ENCODE peak calls at places on chromosomes 1 and 21, in eight cellular contexts. One of them, this sample, is unnamed.

GRCh38 chr1:231044588-231044987 is 4.5 kb upstream of the FAM89A start:
- DNase-seq in foreskin fibroblast: no peak
- DNase-seq in astrocyte of the spinal cord: no peak
- DNase-seq in fibroblast of the aortic adventitia: no peak
- DNase-seq in lung: no peak
- DNase-seq in AG09309: no peak
- DNase-seq in mammary epithelial cell: no peak
- DNase-seq in brain microvascular endothelial cell: no peak
- DNase-seq in this sample: no peak

GRCh38 chr1:54413295-54413694 is 7.1 kb upstream of the SSBP3 start:
- DNase-seq in foreskin fibroblast: peak; percentile 90
- DNase-seq in astrocyte of the spinal cord: peak; percentile 30
- DNase-seq in fibroblast of the aortic adventitia: peak; percentile 51
- DNase-seq in lung: no peak
- DNase-seq in AG09309: no peak
- DNase-seq in mammary epithelial cell: no peak
- DNase-seq in brain microvascular endothelial cell: peak; percentile 66
- DNase-seq in this sample: no peak

GRCh38 chr1:206729507-206729906 is 41.1 kb upstream of the IL19 start:
- DNase-seq in foreskin fibroblast: no peak
- DNase-seq in astrocyte of the spinal cord: no peak
- DNase-seq in fibroblast of the aortic adventitia: no peak
- DNase-seq in lung: no peak
- DNase-seq in AG09309: no peak
- DNase-seq in mammary epithelial cell: no peak
- DNase-seq in brain microvascular endothelial cell: no peak
- DNase-seq in this sample: no peak

GRCh38 chr1:2155788-2156187 is 38.8 kb downstream of the FAAP20 start:
- DNase-seq in foreskin fibroblast: no peak
- DNase-seq in astrocyte of the spinal cord: no peak
- DNase-seq in fibroblast of the aortic adventitia: no peak
- DNase-seq in lung: no peak
- DNase-seq in AG09309: no peak
- DNase-seq in mammary epithelial cell: no peak
- DNase-seq in brain microvascular endothelial cell: no peak
- DNase-seq in this sample: no peak

GRCh38 chr1:7218210-7218832 is 433.1 kb downstream of the CAMTA1 start:
- DNase-seq in foreskin fibroblast: peak; percentile 67
- DNase-seq in astrocyte of the spinal cord: peak; percentile 54
- DNase-seq in fibroblast of the aortic adventitia: peak; percentile 44
- DNase-seq in lung: no peak
- DNase-seq in AG09309: no peak
- DNase-seq in mammary epithelial cell: peak; percentile 14
- DNase-seq in brain microvascular endothelial cell: peak; percentile 48
- DNase-seq in this sample: peak; percentile 55

GRCh38 chr1:186643600-186643999 is 36.6 kb downstream of the PTGS2 start:
- DNase-seq in foreskin fibroblast: peak; percentile 72
- DNase-seq in astrocyte of the spinal cord: no peak
- DNase-seq in fibroblast of the aortic adventitia: peak; percentile 56
- DNase-seq in lung: no peak
- DNase-seq in AG09309: peak; percentile 4
- DNase-seq in mammary epithelial cell: peak; percentile 63
- DNase-seq in brain microvascular endothelial cell: peak; percentile 21
- DNase-seq in this sample: peak; percentile 68

GRCh38 chr21:45004059-45004422 is 64.2 kb downstream of the SLX9 start:
- DNase-seq in foreskin fibroblast: no peak
- DNase-seq in astrocyte of the spinal cord: no peak
- DNase-seq in fibroblast of the aortic adventitia: no peak
- DNase-seq in lung: no peak
- DNase-seq in AG09309: no peak
- DNase-seq in mammary epithelial cell: peak; percentile 23
- DNase-seq in brain microvascular endothelial cell: no peak
- DNase-seq in this sample: no peak

GRCh38 chr21:40976198-40977114 is 129.5 kb upstream of the DSCAM start:
- DNase-seq in foreskin fibroblast: no peak
- DNase-seq in astrocyte of the spinal cord: no peak
- DNase-seq in fibroblast of the aortic adventitia: no peak
- DNase-seq in lung: no peak
- DNase-seq in AG09309: no peak
- DNase-seq in mammary epithelial cell: no peak
- DNase-seq in brain microvascular endothelial cell: no peak
- DNase-seq in this sample: no peak

GRCh38 chr1:161207173-161207572 is 5.0 kb downstream of the NDUFS2 start:
- DNase-seq in foreskin fibroblast: peak; percentile 70
- DNase-seq in astrocyte of the spinal cord: no peak
- DNase-seq in fibroblast of the aortic adventitia: no peak
- DNase-seq in lung: no peak
- DNase-seq in AG09309: no peak
- DNase-seq in mammary epithelial cell: no peak
- DNase-seq in brain microvascular endothelial cell: peak; percentile 85
- DNase-seq in this sample: no peak

GRCh38 chr1:26536521-26536920 is 7.0 kb downstream of the RPS6KA1 start:
- DNase-seq in foreskin fibroblast: no peak
- DNase-seq in astrocyte of the spinal cord: no peak
- DNase-seq in fibroblast of the aortic adventitia: no peak
- DNase-seq in lung: no peak
- DNase-seq in AG09309: no peak
- DNase-seq in mammary epithelial cell: no peak
- DNase-seq in brain microvascular endothelial cell: no peak
- DNase-seq in this sample: no peak

GRCh38 chr1:26538480-26539412 is 9.2 kb downstream of the RPS6KA1 start:
- DNase-seq in foreskin fibroblast: peak; percentile 58
- DNase-seq in astrocyte of the spinal cord: no peak
- DNase-seq in fibroblast of the aortic adventitia: peak; percentile 38
- DNase-seq in lung: peak; percentile 54
- DNase-seq in AG09309: no peak
- DNase-seq in mammary epithelial cell: peak; percentile 42
- DNase-seq in brain microvascular endothelial cell: peak; percentile 40
- DNase-seq in this sample: peak; percentile 38

GRCh38 chr1:26536081-26536480 is 6.5 kb downstream of the RPS6KA1 start:
- DNase-seq in foreskin fibroblast: no peak
- DNase-seq in astrocyte of the spinal cord: no peak
- DNase-seq in fibroblast of the aortic adventitia: no peak
- DNase-seq in lung: no peak
- DNase-seq in AG09309: no peak
- DNase-seq in mammary epithelial cell: no peak
- DNase-seq in brain microvascular endothelial cell: no peak
- DNase-seq in this sample: no peak

GRCh38 chr1:26539722-26540121 is 10.2 kb downstream of the RPS6KA1 start:
- DNase-seq in foreskin fibroblast: no peak
- DNase-seq in astrocyte of the spinal cord: no peak
- DNase-seq in fibroblast of the aortic adventitia: no peak
- DNase-seq in lung: no peak
- DNase-seq in AG09309: no peak
- DNase-seq in mammary epithelial cell: no peak
- DNase-seq in brain microvascular endothelial cell: no peak
- DNase-seq in this sample: no peak

DNA sequence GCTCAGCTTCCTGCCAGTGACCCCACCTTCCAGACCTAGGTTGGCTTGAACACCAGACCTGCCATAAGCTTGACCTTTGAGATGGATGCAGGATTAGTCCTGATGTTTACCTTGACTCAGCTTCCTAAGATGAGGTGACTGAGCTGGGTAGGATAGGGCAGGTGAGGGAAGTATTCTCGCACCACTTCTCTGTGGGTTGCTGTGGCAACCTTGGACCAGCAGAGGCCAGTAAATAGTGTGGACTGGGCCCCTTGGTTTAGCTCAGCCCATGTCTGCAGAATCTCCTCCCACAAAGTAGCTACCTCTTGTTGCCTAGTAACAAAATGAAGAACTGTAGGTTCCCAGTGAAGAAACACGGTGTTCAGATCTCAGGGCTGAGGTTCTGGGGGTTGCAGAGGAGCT is 8.4 kb downstream of the RPS6KA1 start:
- DNase-seq in foreskin fibroblast: peak; percentile 61
- DNase-seq in astrocyte of the spinal cord: peak; percentile 13
- DNase-seq in fibroblast of the aortic adventitia: peak; percentile 12
- DNase-seq in lung: peak; percentile 61
- DNase-seq in AG09309: peak; percentile 2
- DNase-seq in mammary epithelial cell: peak; percentile 59
- DNase-seq in brain microvascular endothelial cell: peak; percentile 45
- DNase-seq in this sample: peak; percentile 54
- TF ChIP-seq CTCF in foreskin fibroblast: peak; percentile 28
- TF ChIP-seq CTCF in astrocyte of the spinal cord: peak; percentile 47
- TF ChIP-seq CTCF in fibroblast of the aortic adventitia: peak; percentile 23
- TF ChIP-seq CTCF in lung: peak; percentile 8
- TF ChIP-seq CTCF in AG09309: peak; percentile 38
- TF ChIP-seq CTCF in mammary epithelial cell: peak; percentile 17
- TF ChIP-seq CTCF in brain microvascular endothelial cell: peak; percentile 66
- TF ChIP-seq CTCF in this sample: no peak

GRCh38 chr1:98253145-98253544 is 332.3 kb upstream of the DPYD start:
- DNase-seq in foreskin fibroblast: no peak
- DNase-seq in astrocyte of the spinal cord: no peak
- DNase-seq in fibroblast of the aortic adventitia: no peak
- DNase-seq in lung: no peak
- DNase-seq in AG09309: no peak
- DNase-seq in mammary epithelial cell: no peak
- DNase-seq in brain microvascular endothelial cell: no peak
- DNase-seq in this sample: no peak

GRCh38 chr1:98256700-98257099 is 335.9 kb upstream of the DPYD start:
- DNase-seq in foreskin fibroblast: no peak
- DNase-seq in astrocyte of the spinal cord: no peak
- DNase-seq in fibroblast of the aortic adventitia: no peak
- DNase-seq in lung: no peak
- DNase-seq in AG09309: no peak
- DNase-seq in mammary epithelial cell: no peak
- DNase-seq in brain microvascular endothelial cell: no peak
- DNase-seq in this sample: no peak

GRCh38 chr1:98251497-98251896 is 330.7 kb upstream of the DPYD start:
- DNase-seq in foreskin fibroblast: no peak
- DNase-seq in astrocyte of the spinal cord: no peak
- DNase-seq in fibroblast of the aortic adventitia: no peak
- DNase-seq in lung: no peak
- DNase-seq in AG09309: no peak
- DNase-seq in mammary epithelial cell: no peak
- DNase-seq in brain microvascular endothelial cell: no peak
- DNase-seq in this sample: no peak
- TF ChIP-seq CTCF in foreskin fibroblast: no peak
- TF ChIP-seq CTCF in astrocyte of the spinal cord: no peak
- TF ChIP-seq CTCF in fibroblast of the aortic adventitia: no peak
- TF ChIP-seq CTCF in lung: no peak
- TF ChIP-seq CTCF in AG09309: no peak
- TF ChIP-seq CTCF in mammary epithelial cell: no peak
- TF ChIP-seq CTCF in brain microvascular endothelial cell: peak; percentile 7
- TF ChIP-seq CTCF in this sample: no peak

DNA sequence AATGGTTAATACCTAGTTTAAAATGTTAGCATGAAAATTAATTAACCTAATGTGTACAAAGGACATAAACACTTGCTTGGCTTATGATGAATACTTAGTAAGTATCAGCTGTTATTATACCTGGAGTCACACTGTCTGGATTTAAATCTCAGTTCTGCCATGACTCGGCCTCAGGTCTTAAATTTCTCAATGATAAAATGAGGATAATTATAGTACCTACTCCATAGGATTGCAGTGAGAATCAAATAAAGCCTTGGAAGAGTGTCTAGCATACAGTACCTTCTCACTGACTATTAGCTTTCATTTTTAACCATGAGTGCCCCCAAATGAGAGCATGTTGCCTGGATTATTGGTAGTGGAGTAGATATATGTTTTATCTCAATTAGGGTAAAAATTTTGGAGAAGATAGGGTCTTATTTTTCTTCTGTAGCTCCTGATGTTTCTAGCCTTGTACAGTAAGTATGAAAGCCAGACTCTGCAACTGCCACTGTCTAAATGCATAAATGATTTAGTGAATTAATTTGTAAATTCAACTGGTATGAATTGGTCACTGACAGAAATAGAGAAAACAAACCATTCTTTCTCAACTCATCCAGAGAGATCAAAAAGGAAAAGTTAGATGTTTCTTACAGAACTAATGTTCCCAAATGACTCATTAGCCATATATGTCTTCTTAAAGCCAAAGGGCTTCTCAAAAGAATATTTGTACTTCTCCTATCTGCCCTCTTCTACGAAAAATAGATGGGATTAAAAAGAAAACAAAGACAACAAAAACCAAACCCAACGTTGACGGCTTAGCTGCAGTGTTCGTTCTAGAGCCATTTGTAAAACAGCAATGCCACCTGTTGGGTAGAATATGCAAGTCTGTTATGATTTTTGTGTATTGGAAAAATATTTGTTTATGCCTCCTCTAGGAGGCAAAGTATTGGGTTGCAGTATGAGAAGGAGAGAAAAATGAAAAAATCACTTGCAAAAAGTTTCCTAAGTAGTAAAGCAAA is 53.8 kb upstream of the MROH9 start:
- DNase-seq in foreskin fibroblast: peak; percentile 67
- DNase-seq in astrocyte of the spinal cord: peak; percentile 66
- DNase-seq in fibroblast of the aortic adventitia: peak; percentile 79
- DNase-seq in lung: no peak
- DNase-seq in AG09309: peak; percentile 37
- DNase-seq in mammary epithelial cell: peak; percentile 12
- DNase-seq in brain microvascular endothelial cell: peak; percentile 56
- DNase-seq in this sample: no peak
- TF ChIP-seq CTCF in foreskin fibroblast: peak; percentile 44
- TF ChIP-seq CTCF in astrocyte of the spinal cord: peak; percentile 56
- TF ChIP-seq CTCF in fibroblast of the aortic adventitia: peak; percentile 59
- TF ChIP-seq CTCF in lung: peak; percentile 34
- TF ChIP-seq CTCF in AG09309: peak; percentile 49
- TF ChIP-seq CTCF in mammary epithelial cell: peak; percentile 34
- TF ChIP-seq CTCF in brain microvascular endothelial cell: peak; percentile 67
- TF ChIP-seq CTCF in this sample: peak; percentile 30

GRCh38 chr21:32425628-32426027 is 13.1 kb downstream of the EVA1C start:
- DNase-seq in foreskin fibroblast: no peak
- DNase-seq in astrocyte of the spinal cord: no peak
- DNase-seq in fibroblast of the aortic adventitia: no peak
- DNase-seq in lung: no peak
- DNase-seq in AG09309: no peak
- DNase-seq in mammary epithelial cell: no peak
- DNase-seq in brain microvascular endothelial cell: no peak
- DNase-seq in this sample: no peak

GRCh38 chr21:32426592-32427051 is 14.1 kb downstream of the EVA1C start:
- DNase-seq in foreskin fibroblast: peak; percentile 70
- DNase-seq in astrocyte of the spinal cord: peak; percentile 78
- DNase-seq in fibroblast of the aortic adventitia: peak; percentile 91
- DNase-seq in lung: no peak
- DNase-seq in AG09309: peak; percentile 42
- DNase-seq in mammary epithelial cell: peak; percentile 55
- DNase-seq in brain microvascular endothelial cell: no peak
- DNase-seq in this sample: peak; percentile 41

GRCh38 chr21:32427958-32428623 is 15.6 kb downstream of the EVA1C start:
- DNase-seq in foreskin fibroblast: no peak
- DNase-seq in astrocyte of the spinal cord: no peak
- DNase-seq in fibroblast of the aortic adventitia: peak; percentile 46
- DNase-seq in lung: no peak
- DNase-seq in AG09309: no peak
- DNase-seq in mammary epithelial cell: no peak
- DNase-seq in brain microvascular endothelial cell: no peak
- DNase-seq in this sample: no peak

GRCh38 chr21:32424674-32425073 is 12.2 kb downstream of the EVA1C start:
- DNase-seq in foreskin fibroblast: peak; percentile 7
- DNase-seq in astrocyte of the spinal cord: peak; percentile 16
- DNase-seq in fibroblast of the aortic adventitia: no peak
- DNase-seq in lung: no peak
- DNase-seq in AG09309: no peak
- DNase-seq in mammary epithelial cell: no peak
- DNase-seq in brain microvascular endothelial cell: no peak
- DNase-seq in this sample: no peak

DNA sequence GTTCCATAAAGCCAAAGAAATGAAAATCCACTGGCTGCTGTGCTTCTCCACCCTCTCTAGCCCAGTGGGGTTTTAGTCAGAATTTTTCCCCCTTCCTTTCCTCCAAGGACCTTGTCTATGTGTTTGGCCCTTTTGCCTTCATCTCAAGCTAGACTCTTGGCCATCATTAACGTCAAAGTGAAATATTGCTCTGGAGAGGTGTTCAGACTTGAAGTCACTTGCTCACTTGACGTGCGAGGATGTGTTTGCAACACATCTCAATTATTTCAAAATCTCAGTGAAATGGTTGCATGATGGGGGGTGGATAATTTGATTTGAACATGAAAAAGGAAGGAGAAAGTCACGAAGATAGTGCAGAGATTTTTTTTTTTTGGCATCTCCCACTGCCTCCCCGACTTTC is 13.6 kb downstream of the EVA1C start:
- DNase-seq in foreskin fibroblast: no peak
- DNase-seq in astrocyte of the spinal cord: no peak
- DNase-seq in fibroblast of the aortic adventitia: no peak
- DNase-seq in lung: no peak
- DNase-seq in AG09309: no peak
- DNase-seq in mammary epithelial cell: peak; percentile 73
- DNase-seq in brain microvascular endothelial cell: no peak
- DNase-seq in this sample: peak; percentile 46
- TF ChIP-seq CTCF in foreskin fibroblast: no peak
- TF ChIP-seq CTCF in astrocyte of the spinal cord: no peak
- TF ChIP-seq CTCF in fibroblast of the aortic adventitia: no peak
- TF ChIP-seq CTCF in lung: no peak
- TF ChIP-seq CTCF in AG09309: no peak
- TF ChIP-seq CTCF in mammary epithelial cell: no peak
- TF ChIP-seq CTCF in brain microvascular endothelial cell: no peak
- TF ChIP-seq CTCF in this sample: no peak